ENCODE peak calls at places on chromosome 21, in nine cellular contexts. L is RWPE2, X is brain microvascular endothelial cell, R is fibroblast of lung, N is Panc1, A is pancreas, Y is right lobe of liver, M is heart right ventricle, U is astrocyte. T is an unnamed sample.

GRCh38 chr21:36059823-36060158 is 535 bp downstream of the SETD4 start:
- DNase-seq in N (peak; percentile 27), M (peak; percentile 43), U (no peak), Y (peak; percentile 52), A (no peak), L (no peak), R (no peak), X (peak; percentile 39), T (no peak)

GRCh38 chr21:41164981-41165650 is 2.8 kb upstream of the BACE2 start:
- DNase-seq in X (no peak), A (peak; percentile 84), U (peak; percentile 73), N (peak; percentile 30), M (no peak), Y (peak; percentile 34), L (peak; percentile 87), R (peak; percentile 18), T (no peak)

GRCh38 chr21:33844104-33844889 is 71.3 kb downstream of the ATP5PO start:
- DNase-seq in Y (no peak), A (peak; percentile 67), U (peak; percentile 56), M (peak; percentile 37), X (no peak), N (no peak), L (no peak), R (no peak), T (peak; percentile 84)

GRCh38 chr21:37419228-37419906 is 52.8 kb downstream of the DYRK1A start:
- DNase-seq in N (no peak), U (no peak), A (no peak), M (no peak), X (no peak), L (no peak), Y (no peak), R (no peak), T (no peak)

GRCh38 chr21:35326677-35327076 is 277.6 kb upstream of the RUNX1 start:
- DNase-seq in A (no peak), L (no peak), R (peak; percentile 67), X (no peak), M (no peak), U (no peak), Y (no peak), N (no peak), T (peak; percentile 81)

GRCh38 chr21:37164742-37165141 is 91.7 kb downstream of the TTC3 start:
- DNase-seq in L (no peak), R (peak; percentile 62), Y (no peak), A (no peak), X (no peak), U (no peak), M (no peak), N (no peak), T (no peak)

GRCh38 chr21:42845296-42845965 is 33.9 kb downstream of the WDR4 start:
- DNase-seq in X (no peak), M (peak; percentile 49), U (peak; percentile 10), R (peak; percentile 10), L (peak; percentile 56), A (peak; percentile 54), N (no peak), Y (peak; percentile 51), T (no peak)

GRCh38 chr21:37266515-37267221 is 466 bp downstream of the VPS26C start:
- DNase-seq in A (no peak), X (peak; percentile 11), M (peak; percentile 53), Y (peak; percentile 68), N (no peak), L (peak; percentile 79), U (peak; percentile 16), R (peak; percentile 32), T (no peak)

GRCh38 chr21:19864456-19864855 is 1133.8 kb upstream of the NCAM2 start:
- DNase-seq in Y (no peak), R (no peak), U (no peak), M (no peak), L (no peak), A (no peak), N (no peak), X (no peak), T (no peak)

GRCh38 chr21:34671891-34672290 is 3.1 kb downstream of the CLIC6 start:
- DNase-seq in M (no peak), U (no peak), R (no peak), X (no peak), L (no peak), N (no peak), Y (no peak), A (no peak), T (no peak)

GRCh38 chr21:42617476-42617875 is 35.9 kb upstream of the PDE9A start:
- DNase-seq in N (no peak), A (no peak), R (no peak), M (no peak), U (no peak), L (peak; percentile 62), Y (no peak), X (no peak), T (no peak)

GRCh38 chr21:42974832-42975820 is 764 bp downstream of the PKNOX1 start:
- DNase-seq in M (peak; percentile 65), U (peak; percentile 51), R (peak; percentile 73), X (peak; percentile 28), A (peak; percentile 63), N (no peak), L (no peak), Y (peak; percentile 79), T (no peak)

GRCh38 chr21:41610042-41610839 is 102.3 kb upstream of the TMPRSS2 start:
- DNase-seq in X (peak; percentile 60), M (peak; percentile 32), U (peak; percentile 27), A (peak; percentile 81), N (peak; percentile 33), Y (peak; percentile 75), R (peak; percentile 60), L (peak; percentile 52), T (no peak)

GRCh38 chr21:37552496-37553399 is 186.2 kb downstream of the DYRK1A start:
- DNase-seq in U (no peak), A (no peak), Y (no peak), X (no peak), N (no peak), L (no peak), R (no peak), M (peak; percentile 41), T (no peak)

GRCh38 chr21:17231771-17232170 is 281.1 kb upstream of the CXADR start:
- DNase-seq in Y (no peak), A (no peak), U (no peak), L (no peak), M (no peak), R (no peak), X (no peak), N (no peak), T (no peak)

GRCh38 chr21:39441502-39442475 is 3.8 kb downstream of the LCA5L start:
- DNase-seq in A (peak; percentile 37), N (peak; percentile 20), R (peak; percentile 68), X (peak; percentile 48), M (no peak), L (no peak), U (peak; percentile 32), Y (no peak), T (no peak)

GRCh38 chr21:39447264-39447663 is 1.7 kb upstream of the LCA5L start:
- DNase-seq in U (no peak), Y (no peak), M (no peak), N (no peak), A (no peak), X (no peak), R (no peak), L (no peak), T (no peak)

GRCh38 chr21:39445339-39446269 is at the start of gene LCA5L:
- DNase-seq in A (peak; percentile 95), L (peak; percentile 78), Y (peak; percentile 91), U (peak; percentile 68), M (peak; percentile 96), R (peak; percentile 86), N (peak; percentile 32), X (peak; percentile 81), T (peak; percentile 35)

GRCh38 chr21:39439232-39439631 is 6.3 kb downstream of the LCA5L start:
- DNase-seq in A (no peak), Y (no peak), X (no peak), R (no peak), L (no peak), U (no peak), N (no peak), M (no peak), T (no peak)

DNA sequence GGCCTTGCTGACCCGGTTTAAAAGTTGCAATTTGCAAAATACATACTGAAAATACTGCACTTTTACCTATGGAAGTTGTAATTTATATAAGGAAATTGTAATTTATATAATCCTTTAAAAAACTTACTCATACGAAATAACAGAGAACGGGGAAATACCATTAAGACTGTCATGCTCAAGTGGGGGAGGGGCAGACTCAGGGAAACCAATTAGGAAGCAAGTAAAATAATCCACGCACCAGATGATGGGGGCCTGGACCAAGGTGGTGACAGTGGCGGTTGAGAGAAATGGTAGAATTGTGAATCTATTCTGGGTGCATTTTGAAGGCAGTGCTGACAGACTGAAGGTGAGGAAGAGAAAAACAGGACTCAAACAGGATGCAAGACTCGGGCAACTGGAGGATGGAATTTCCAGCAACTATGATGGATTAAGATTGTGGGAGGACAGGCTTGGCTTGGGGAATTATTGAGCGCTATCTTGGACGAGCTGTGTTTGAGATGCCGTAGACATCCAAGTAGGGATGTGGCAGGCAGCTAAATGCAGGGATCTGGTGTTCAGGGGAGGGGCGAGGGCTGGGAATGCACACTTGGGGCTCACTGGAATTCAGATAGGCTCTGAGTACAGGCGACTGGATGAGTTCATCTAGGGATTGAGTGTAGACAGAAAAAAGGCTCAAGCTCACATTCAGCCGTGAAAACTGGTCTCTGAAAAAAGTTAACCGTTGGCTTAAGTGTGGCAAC is 1.0 kb downstream of the LCA5L start:
- DNase-seq in R (peak; percentile 22), L (no peak), N (no peak), U (peak; percentile 77), A (no peak), M (no peak), Y (no peak), X (peak; percentile 53), T (no peak)
- H3K4me3 ChIP-seq in R (peak overlapping the region; percentile 78), L (peak overlapping the region; percentile 49), N (peak overlapping the region; percentile 79), U (peak overlapping the region; percentile 85), A (peak overlapping the region; percentile 94), M (peak overlapping the region; percentile 92), Y (peak overlapping the region; percentile 92), X (peak overlapping the region; percentile 90), T (peak overlapping the region; percentile 83)

GRCh38 chr21:46012154-46012553 is 30.6 kb downstream of the COL6A1 start:
- DNase-seq in A (no peak), L (no peak), X (no peak), U (no peak), M (no peak), Y (no peak), N (no peak), R (no peak), T (no peak)
- H3K27me3 ChIP-seq in A (no peaks in the 10 kb centered on the region), L (peaks cover 38% of the 10 kb centered on the region), X (no peaks in the 10 kb centered on the region), U (no peaks in the 10 kb centered on the region), M (no peaks in the 10 kb centered on the region), Y (no peaks in the 10 kb centered on the region), N (peaks cover 2% of the 10 kb centered on the region), R (no peaks in the 10 kb centered on the region), T (no peaks in the 10 kb centered on the region)

GRCh38 chr21:44461438-44462089 is 6.3 kb downstream of the LRRC3 start:
- DNase-seq in A (no peak), N (no peak), Y (peak; percentile 73), U (no peak), R (no peak), M (no peak), X (no peak), L (no peak), T (no peak)
- TF ChIP-seq CTCF in A (no peak), N (peak; percentile 42), Y (peak; percentile 52), U (no peak), R (no peak), M (peak; percentile 48), X (peak; percentile 13), L (no peak), T (peak; percentile 36)

DNA sequence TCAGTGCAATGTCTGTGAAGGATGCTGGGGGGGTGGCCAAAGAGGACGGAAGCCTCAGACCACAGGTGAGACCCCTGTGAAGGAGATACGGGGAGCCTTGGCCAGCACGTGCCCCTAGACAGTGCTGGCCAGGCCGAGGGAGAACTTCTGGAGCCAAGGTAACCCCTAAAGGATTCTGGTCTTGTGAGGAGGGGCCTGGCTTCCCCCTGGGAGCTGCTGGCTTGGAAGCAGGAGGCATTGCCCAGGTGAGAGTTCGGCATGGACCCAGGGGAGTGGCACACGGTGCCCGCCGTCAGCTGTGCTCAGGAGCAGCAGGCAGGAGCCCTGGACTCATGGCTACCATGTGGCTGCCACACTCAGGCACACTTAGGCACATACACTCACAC is 1.3 kb upstream of the COL6A2 start:
- DNase-seq in R (no peak), X (no peak), Y (no peak), U (no peak), N (no peak), L (no peak), M (no peak), A (peak; percentile 6), T (no peak)
- H3K4me3 ChIP-seq in R (no peak overlapping the region), X (no peak overlapping the region), Y (no peak overlapping the region), U (peak overlapping the region; percentile 20), N (no peak overlapping the region), L (no peak overlapping the region), M (no peak overlapping the region), A (no peak overlapping the region), T (no peak overlapping the region)

T was measured in BJ.